ENCODE peak calls at places on chromosomes 1 and 21, in four cellular contexts. Z is psoas muscle; Q is CD8-positive, alpha-beta memory T cell; D is aorta. M is an unnamed sample.
A peak's percentile ranks its signal among the peaks of the same experiment; 100 is the strongest.

GRCh38 chr1:11027316-11027715 is 14.9 kb downstream of the TARDBP start:
- DNase-seq in Z (no peak), Q (no peak), D (no peak), M (no peak)

GRCh38 chr1:33824971-33825370 is 38.9 kb upstream of the HMGB4 start:
- DNase-seq in Z (no peak), Q (no peak), D (no peak), M (no peak)

GRCh38 chr1:53956308-53957168 is 10.4 kb downstream of the LRRC42 start:
- DNase-seq in Z (no peak), Q (no peak), D (no peak), M (no peak)

GRCh38 chr1:114206392-114206791 is 52.7 kb upstream of the SYT6 start:
- DNase-seq in Z (no peak), Q (no peak), D (no peak), M (no peak)

GRCh38 chr1:156676820-156677615 is at the start of gene NES:
- DNase-seq in Z (peak; percentile 81), Q (no peak), D (peak; percentile 93), M (no peak)

GRCh38 chr1:169018751-169019150 is 87.7 kb upstream of the ATP1B1 start:
- DNase-seq in Z (no peak), Q (no peak), D (no peak), M (no peak)

GRCh38 chr1:170067253-170067819 is 7.2 kb downstream of the KIFAP3 start:
- DNase-seq in Z (no peak), Q (no peak), D (no peak), M (no peak)

GRCh38 chr1:67429528-67430357 is 459 bp downstream of the SERBP1 start:
- DNase-seq in Z (peak; percentile 33), Q (peak; percentile 48), D (peak; percentile 80), M (no peak)

GRCh38 chr1:24288479-24288878 is 30.7 kb upstream of the GRHL3 start:
- DNase-seq in Z (no peak), Q (no peak), D (no peak), M (no peak)

GRCh38 chr1:192448026-192448578 is 127.5 kb upstream of the RGS1 start:
- DNase-seq in Z (no peak), Q (no peak), D (no peak), M (no peak)

GRCh38 chr1:7659514-7659913 is 111.6 kb upstream of the VAMP3 start:
- DNase-seq in Z (no peak), Q (no peak), D (no peak), M (no peak)

GRCh38 chr1:33957854-33958253 is 94.0 kb downstream of the HMGB4 start:
- DNase-seq in Z (no peak), Q (no peak), D (no peak), M (no peak)

GRCh38 chr1:109312978-109313775 is 6.4 kb upstream of the MYBPHL start:
- DNase-seq in Z (no peak), Q (no peak), D (no peak), M (no peak)

GRCh38 chr1:169644298-169644697 is 14.4 kb upstream of the SELP start:
- DNase-seq in Z (no peak), Q (no peak), D (no peak), M (no peak)

GRCh38 chr21:33847586-33848251 is 67.9 kb downstream of the ATP5PO start:
- DNase-seq in Z (no peak), Q (no peak), D (no peak), M (no peak)

GRCh38 chr1:12067900-12068821 is 5.1 kb downstream of the TNFRSF8 start:
- DNase-seq in Z (no peak), Q (peak; percentile 54), D (no peak), M (no peak)

GRCh38 chr1:232066521-232066920 is 439.9 kb downstream of the DISC1 start:
- DNase-seq in Z (no peak), Q (no peak), D (no peak), M (no peak)

DNA sequence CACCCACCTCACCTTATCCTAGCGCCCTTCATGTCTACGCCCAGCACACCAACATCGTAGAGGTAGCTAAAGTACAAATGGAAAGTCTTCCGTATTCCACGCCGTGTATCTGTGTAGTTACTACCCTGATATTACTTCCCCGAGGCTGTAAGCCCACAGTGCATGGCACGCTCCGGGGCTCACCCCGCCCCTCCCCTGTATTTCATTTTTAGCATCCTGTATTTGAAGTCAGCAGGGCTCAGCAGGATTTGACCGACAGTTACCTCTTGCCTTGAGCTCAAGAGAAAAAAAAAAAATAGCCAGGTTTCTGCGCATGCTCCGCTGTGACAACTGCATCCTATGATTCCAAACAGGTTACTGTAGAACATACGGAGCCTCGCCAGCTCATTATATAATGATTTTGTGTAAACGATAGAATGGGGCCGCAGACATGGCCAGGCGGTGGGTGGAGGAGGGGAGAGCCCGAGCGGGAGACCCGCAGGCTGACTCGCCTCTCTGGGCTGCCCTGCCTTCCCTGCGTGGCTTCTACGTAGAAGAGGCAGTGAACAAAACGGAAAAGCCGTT is 1.3 kb downstream of the ABCG1 start:
- DNase-seq in Z (peak; percentile 48), Q (peak; percentile 86), D (no peak), M (peak; percentile 67)
- H3K4me3 ChIP-seq in Z (peak overlapping the region; percentile 92), Q (peak overlapping the region; percentile 83), D (peak overlapping the region; percentile 21), M (peak overlapping the region; percentile 93)

DNA sequence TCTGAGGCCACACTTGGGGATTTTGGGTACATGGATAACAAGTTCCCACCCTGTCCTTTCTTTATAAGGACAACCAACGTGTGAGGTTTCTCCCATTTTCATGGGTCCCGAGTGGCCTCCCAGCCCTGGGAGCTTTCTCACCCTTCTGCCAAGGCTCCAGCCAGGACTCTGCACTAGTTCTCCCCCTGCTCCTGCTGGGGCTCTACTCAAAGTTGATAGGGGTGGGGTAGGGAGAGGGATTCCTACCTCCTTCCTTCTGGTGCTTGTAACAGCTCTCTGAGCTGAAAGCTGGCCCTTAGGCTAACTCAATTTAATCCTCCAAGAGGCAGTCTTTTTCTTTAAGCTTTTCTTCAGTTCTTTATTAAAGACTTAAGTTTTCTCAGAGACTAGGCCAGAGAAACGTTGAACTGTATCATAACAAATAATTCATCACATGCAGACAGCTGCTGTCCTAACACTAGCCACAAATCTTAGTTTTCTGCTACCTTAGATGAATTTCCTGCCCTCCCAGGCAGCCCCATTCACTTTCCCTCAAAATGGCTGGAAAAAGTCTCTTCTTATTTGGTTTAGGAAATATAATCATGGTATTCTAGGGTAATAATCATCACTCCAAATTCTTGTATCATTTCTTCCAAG is 22.4 kb upstream of the DR1 start:
- DNase-seq in Z (no peak), Q (no peak), D (no peak), M (no peak)
- H3K4me1 ChIP-seq in Z (no peaks in the 10 kb centered on the region), Q (no peaks in the 10 kb centered on the region), D (peaks cover 3% of the 10 kb centered on the region), M (no peaks in the 10 kb centered on the region)

DNA sequence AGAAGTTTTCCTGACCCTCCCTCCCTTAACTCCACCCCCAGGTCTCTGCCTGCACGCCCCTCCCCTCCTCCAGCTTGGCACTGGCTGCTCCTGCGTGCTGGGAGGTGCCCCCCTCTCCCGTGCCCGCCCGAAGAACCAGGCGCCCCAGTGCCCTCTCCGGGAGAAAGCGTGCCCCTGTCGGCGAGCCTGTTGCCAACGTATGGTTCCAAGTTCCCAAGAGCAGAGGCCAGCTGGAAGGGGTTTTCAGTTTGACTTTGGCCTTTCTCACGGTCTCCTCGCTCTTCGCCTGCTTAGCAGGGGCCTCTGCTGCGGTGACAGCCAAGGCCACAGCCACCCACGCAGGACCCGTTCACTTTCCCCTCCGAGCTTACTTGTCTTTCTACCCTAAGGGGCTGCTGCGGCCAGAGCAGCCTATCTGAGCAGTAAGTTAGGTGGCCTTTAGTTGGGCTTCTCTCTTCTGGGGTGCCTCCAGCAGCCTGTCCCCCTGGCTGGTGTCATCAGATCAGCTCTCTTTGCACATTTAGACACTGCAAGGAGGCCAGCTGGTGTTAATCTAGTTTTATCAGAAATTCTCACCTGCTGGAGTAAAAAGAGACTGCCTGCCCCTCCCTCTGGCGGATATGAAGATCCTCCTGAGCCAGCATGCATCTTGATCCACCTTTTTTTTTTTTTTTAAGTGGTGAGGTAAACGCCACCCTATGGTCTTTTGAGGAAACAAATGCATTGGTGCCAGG is 1.5 kb downstream of the STUM start:
- DNase-seq in Z (peak; percentile 46), Q (no peak), D (peak; percentile 87), M (no peak)
- H3K4me3 ChIP-seq in Z (peak overlapping the region; percentile 67), Q (peak overlapping the region; percentile 46), D (no peak overlapping the region), M (peak overlapping the region; percentile 60)

DNA sequence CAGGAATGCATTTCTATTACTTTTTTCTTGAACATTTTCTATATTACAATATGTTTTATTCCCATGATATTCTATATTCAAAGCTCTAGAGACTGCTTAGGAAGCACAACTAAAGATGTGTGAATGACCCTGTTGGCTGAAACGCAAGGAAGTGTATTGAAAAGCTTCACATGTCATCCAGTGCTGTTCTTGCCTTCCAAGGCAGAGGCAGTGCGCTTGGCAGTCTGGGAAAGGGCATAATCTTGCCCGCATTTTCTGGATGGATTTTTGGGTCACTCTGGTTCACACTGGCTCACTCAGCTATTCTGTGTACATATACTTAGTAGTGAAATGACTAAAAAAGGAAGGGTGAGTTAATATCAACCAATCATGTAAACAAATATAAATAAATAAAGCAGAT is 262.4 kb downstream of the PTPRC start:
- DNase-seq in Z (no peak), Q (no peak), D (no peak), M (no peak)
- H3K4me1 ChIP-seq in Z (peaks cover 18% of the 10 kb centered on the region), Q (no peaks in the 10 kb centered on the region), D (no peaks in the 10 kb centered on the region), M (no peaks in the 10 kb centered on the region)

DNA sequence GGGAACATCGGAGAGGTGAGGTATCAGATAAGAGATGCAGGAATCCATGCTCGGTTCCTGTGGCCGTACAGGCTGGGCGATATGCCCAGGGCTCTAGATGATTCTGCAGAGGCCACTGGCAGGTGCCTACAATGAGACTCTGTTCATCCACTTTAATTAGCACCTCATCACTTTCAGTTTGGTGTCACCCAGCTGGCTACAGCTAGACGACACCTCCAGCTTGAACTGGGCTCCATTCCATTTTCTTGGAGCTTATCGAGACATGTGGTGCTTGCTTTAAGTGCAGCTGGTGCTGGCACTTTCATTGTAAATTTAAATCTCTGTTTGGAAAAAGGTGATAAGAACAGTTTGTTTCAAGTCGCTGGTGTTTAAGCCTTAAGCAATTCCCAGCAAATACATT is 322.5 kb upstream of the ADGRL2 start:
- DNase-seq in Z (no peak), Q (no peak), D (no peak), M (no peak)
- H3K4me3 ChIP-seq in Z (peak overlapping the region; percentile 15), Q (no peak overlapping the region), D (peak overlapping the region; percentile 25), M (no peak overlapping the region)